ENCODE peak calls at places on chromosomes 13 and 19, in five cellular contexts. Z is HFF-Myc; H is astrocyte; P is BE2C; R is effector memory CD4-positive, alpha-beta T cell. X is an unnamed sample.

GRCh38 chr13:110283661-110284516 is 23.1 kb downstream of the COL4A1 start:
- DNase-seq in H (peak; percentile 82), Z (no peak), P (no peak), R (no peak), X (no peak)

GRCh38 chr13:45310341-45311138 is 30.4 kb downstream of the TPT1 start:
- DNase-seq in H (no peak), P (no peak), R (no peak), Z (no peak), X (no peak)

GRCh38 chr13:99320693-99321481 is 13.7 kb upstream of the GPR183 start:
- DNase-seq in P (no peak), R (no peak), H (peak; percentile 81), Z (peak; percentile 74), X (peak; percentile 30)

GRCh38 chr19:13864513-13865242 is 12.3 kb upstream of the NANOS3 start:
- DNase-seq in H (no peak), Z (no peak), P (no peak), R (no peak), X (no peak)

GRCh38 chr13:114313061-114313860 is 1.0 kb upstream of the CHAMP1 start:
- DNase-seq in P (no peak), H (no peak), Z (no peak), R (no peak), X (no peak)

GRCh38 chr19:43700368-43701015 is 15.4 kb upstream of the IRGC start:
- DNase-seq in P (peak; percentile 61), R (no peak), H (peak; percentile 79), Z (peak; percentile 73), X (no peak)

GRCh38 chr13:99426426-99426825 is 74.8 kb upstream of the TM9SF2 start:
- DNase-seq in P (no peak), H (no peak), R (no peak), Z (no peak), X (no peak)

GRCh38 chr19:58181902-58182576 is 822 bp upstream of the ZNF274 start:
- DNase-seq in Z (no peak), H (no peak), P (peak; percentile 72), R (peak; percentile 36), X (no peak)

GRCh38 chr19:40578442-40578908 is 1.8 kb downstream of the SHKBP1 start:
- DNase-seq in R (no peak), Z (no peak), P (peak; percentile 55), H (peak; percentile 16), X (no peak)

GRCh38 chr13:27405521-27406134 is 18.8 kb upstream of the GTF3A start:
- DNase-seq in P (no peak), H (no peak), R (no peak), Z (no peak), X (no peak)

GRCh38 chr13:74040200-74040599 is 94.0 kb downstream of the KLF12 start:
- DNase-seq in H (no peak), Z (peak; percentile 4), R (no peak), P (peak; percentile 77), X (no peak)

GRCh38 chr19:3671680-3672574 is 28.3 kb downstream of the PIP5K1C start:
- DNase-seq in P (no peak), R (no peak), H (peak; percentile 25), Z (no peak), X (no peak)

GRCh38 chr19:18478545-18479311 is 40.8 kb upstream of the ISYNA1 start:
- DNase-seq in H (peak; percentile 74), Z (peak; percentile 77), P (peak; percentile 51), R (peak; percentile 60), X (peak; percentile 70)

GRCh38 chr19:1445932-1446712 is 3.8 kb upstream of the APC2 start:
- DNase-seq in R (no peak), Z (no peak), P (peak; percentile 82), H (no peak), X (no peak)

GRCh38 chr19:38251564-38252051 is 4.6 kb downstream of the PPP1R14A start:
- DNase-seq in P (no peak), R (no peak), Z (no peak), H (no peak), X (no peak)

GRCh38 chr19:54262066-54262465 is 5.0 kb upstream of the LILRB5 start:
- DNase-seq in H (no peak), P (no peak), Z (no peak), R (no peak), X (no peak)

GRCh38 chr19:18460313-18460712 is 22.4 kb upstream of the ISYNA1 start:
- DNase-seq in Z (no peak), R (no peak), P (peak; percentile 42), H (peak; percentile 68), X (no peak)

GRCh38 chr19:33639034-33639681 is 17.4 kb downstream of the CHST8 start:
- DNase-seq in H (no peak), R (no peak), Z (no peak), P (no peak), X (no peak)

GRCh38 chr13:109212630-109213029 is 573.8 kb downstream of the IRS2 start:
- DNase-seq in P (no peak), Z (no peak), R (no peak), H (no peak), X (no peak)